ENCODE peak calls at places on chromosomes 5 and 9, in nine cellular contexts. T, L, I, C, K, P, N, R and Q are unnamed samples.
A peak's percentile ranks its signal among the peaks of the same experiment; 100 is the strongest.

GRCh38 chr5:112064956-112065355 is 308.0 kb upstream of the NREP start:
- DNase-seq in T (no peak), L (no peak), I (no peak), C (no peak), K (no peak), P (no peak), N (no peak), R (no peak), Q (no peak)

GRCh38 chr9:111482656-111483418 is 1.3 kb downstream of the ECPAS start:
- DNase-seq in T (peak; percentile 53), L (peak; percentile 43), I (peak; percentile 69), C (peak; percentile 53), K (peak; percentile 83), P (peak; percentile 16), N (no peak), R (peak; percentile 85), Q (no peak)

GRCh38 chr5:174533771-174534221 is 190.6 kb upstream of the MSX2 start:
- DNase-seq in T (no peak), L (no peak), I (peak; percentile 51), C (no peak), K (no peak), P (no peak), N (peak; percentile 24), R (no peak), Q (peak; percentile 4)

GRCh38 chr5:6737043-6737941 is 24.1 kb downstream of the TENT4A start:
- DNase-seq in T (no peak), L (no peak), I (no peak), C (no peak), K (no peak), P (no peak), N (no peak), R (peak; percentile 72), Q (no peak)

GRCh38 chr5:22238047-22238446 is 615.1 kb downstream of the CDH12 start:
- DNase-seq in T (no peak), L (no peak), I (no peak), C (no peak), K (no peak), P (no peak), N (no peak), R (no peak), Q (no peak)

GRCh38 chr9:76905984-76906861 is at the start of gene PRUNE2:
- DNase-seq in T (peak; percentile 63), L (no peak), I (peak; percentile 88), C (no peak), K (peak; percentile 76), P (no peak), N (peak; percentile 38), R (peak; percentile 39), Q (no peak)

GRCh38 chr5:114360816-114361723 is 800 bp upstream of the KCNN2 start:
- DNase-seq in T (peak; percentile 48), L (no peak), I (no peak), C (no peak), K (no peak), P (no peak), N (no peak), R (peak; percentile 73), Q (no peak)

GRCh38 chr9:35844628-35845301 is 15.7 kb downstream of the TMEM8B start:
- DNase-seq in T (no peak), L (no peak), I (peak; percentile 77), C (peak; percentile 14), K (peak; percentile 59), P (no peak), N (no peak), R (no peak), Q (peak; percentile 64)

GRCh38 chr9:92962846-92963245 is 15.5 kb downstream of the FGD3 start:
- DNase-seq in T (no peak), L (no peak), I (no peak), C (no peak), K (no peak), P (no peak), N (no peak), R (no peak), Q (no peak)

GRCh38 chr5:30959238-30959637 is 234.2 kb upstream of the CDH6 start:
- DNase-seq in T (no peak), L (no peak), I (no peak), C (no peak), K (no peak), P (no peak), N (no peak), R (no peak), Q (no peak)

GRCh38 chr5:143887901-143888648 is 76.1 kb downstream of the HMHB1 start:
- DNase-seq in T (no peak), L (no peak), I (peak; percentile 79), C (no peak), K (no peak), P (no peak), N (peak; percentile 71), R (no peak), Q (peak; percentile 93)

GRCh38 chr5:172670444-172670843 is 29.4 kb downstream of the NEURL1B start:
- DNase-seq in T (no peak), L (no peak), I (no peak), C (no peak), K (no peak), P (no peak), N (no peak), R (no peak), Q (no peak)

GRCh38 chr5:30894811-30895210 is 298.7 kb upstream of the CDH6 start:
- DNase-seq in T (no peak), L (no peak), I (no peak), C (no peak), K (no peak), P (no peak), N (no peak), R (no peak), Q (no peak)

GRCh38 chr5:75886706-75887105 is 169.5 kb upstream of the POC5 start:
- DNase-seq in T (no peak), L (no peak), I (no peak), C (no peak), K (no peak), P (no peak), N (no peak), R (no peak), Q (no peak)

GRCh38 chr5:158899792-158900191 is 199.9 kb downstream of the EBF1 start:
- DNase-seq in T (no peak), L (no peak), I (peak; percentile 85), C (no peak), K (peak; percentile 50), P (no peak), N (no peak), R (no peak), Q (peak; percentile 40)